ENCODE peak calls at places on chromosomes 4 and X, in nine cellular contexts. Q, S, Z, X, P, C, K, U and J are unnamed samples.

GRCh38 chr4:1988327-1988724 is 20.4 kb downstream of the NELFA start:
- DNase-seq in Q (no peak), S (peak), Z (no peak), X (no peak), P (no peak), C (no peak), K (no peak), U (no peak), J (no peak)

GRCh38 chr4:100086766-100087431 is 103.4 kb downstream of the DDIT4L start:
- DNase-seq in Q (no peak), S (no peak), Z (no peak), X (no peak), P (no peak), C (no peak), K (peak), U (no peak), J (no peak)

GRCh38 chrX:156008915-156009314 is 11.4 kb downstream of the IL9R start:
- DNase-seq in Q (no peak), S (no peak), Z (no peak), X (no peak), P (no peak), C (peak), K (no peak), U (no peak), J (no peak)

GRCh38 chrX:47158781-47159180 is 13.8 kb downstream of the RBM10 start:
- DNase-seq in Q (no peak), S (no peak), Z (no peak), X (no peak), P (no peak), C (no peak), K (no peak), U (no peak), J (no peak)

GRCh38 chrX:37380920-37381319 is 31.8 kb downstream of the PRRG1 start:
- DNase-seq in Q (no peak), S (no peak), Z (no peak), X (no peak), P (no peak), C (peak), K (peak), U (no peak), J (no peak)

GRCh38 chr4:128776794-128777216 is 32.7 kb upstream of the JADE1 start:
- DNase-seq in Q (no peak), S (no peak), Z (no peak), X (peak), P (peak), C (peak), K (peak), U (no peak), J (no peak)

GRCh38 chrX:107825698-107826285 is at the start of gene MID2:
- DNase-seq in Q (peak), S (peak), Z (peak), X (peak), P (peak), C (peak), K (peak), U (peak), J (peak)

GRCh38 chr4:20829958-20830357 is 129.7 kb downstream of the PACRGL start:
- DNase-seq in Q (no peak), S (no peak), Z (no peak), X (no peak), P (no peak), C (peak), K (no peak), U (no peak), J (no peak)

GRCh38 chrX:106726485-106727437 is at the start of gene RNF128:
- DNase-seq in Q (peak), S (no peak), Z (peak), X (peak), P (peak), C (no peak), K (peak), U (peak), J (peak)

GRCh38 chrX:40102393-40103381 is 4.9 kb upstream of the BCOR start:
- DNase-seq in Q (no peak), S (no peak), Z (no peak), X (no peak), P (peak), C (no peak), K (no peak), U (no peak), J (no peak)

GRCh38 chr4:163330828-163331628 is 1.4 kb downstream of the NPY1R start:
- DNase-seq in Q (no peak), S (no peak), Z (peak), X (no peak), P (no peak), C (no peak), K (no peak), U (peak), J (no peak)

GRCh38 chrX:31934842-31935241 is 863.0 kb upstream of the FTHL17 start:
- DNase-seq in Q (no peak), S (no peak), Z (no peak), X (no peak), P (no peak), C (no peak), K (no peak), U (no peak), J (no peak)

GRCh38 chrX:10922158-10922557 is 189.0 kb upstream of the HCCS start:
- DNase-seq in Q (no peak), S (no peak), Z (no peak), X (no peak), P (no peak), C (peak), K (peak), U (no peak), J (no peak)